ENCODE peak calls at places on chromosome 9, in four cellular contexts. One of them, this sample, is unnamed.

GRCh38 chr9:109907810-109908458 is 127.9 kb downstream of the PALM2AKAP2 start:
- DNase-seq in mammary epithelial cell: no peak
- DNase-seq in astrocyte: no peak
- DNase-seq in HCT116: no peak
- DNase-seq in this sample: no peak

GRCh38 chr9:124011460-124012301 is at the start of gene LHX2:
- DNase-seq in HCT116: peak; percentile 75
- DNase-seq in astrocyte: peak; percentile 73
- DNase-seq in mammary epithelial cell: peak; percentile 68
- DNase-seq in this sample: peak; percentile 65

GRCh38 chr9:16134351-16134750 is 581.5 kb downstream of the CCDC171 start:
- DNase-seq in astrocyte: no peak
- DNase-seq in mammary epithelial cell: no peak
- DNase-seq in HCT116: no peak
- DNase-seq in this sample: no peak

GRCh38 chr9:131839281-131840084 is 99.6 kb upstream of the RAPGEF1 start:
- DNase-seq in mammary epithelial cell: peak; percentile 79
- DNase-seq in HCT116: peak; percentile 33
- DNase-seq in astrocyte: peak; percentile 73
- DNase-seq in this sample: peak; percentile 82

GRCh38 chr9:96025995-96026572 is 150.6 kb downstream of the ERCC6L2 start:
- DNase-seq in HCT116: no peak
- DNase-seq in astrocyte: no peak
- DNase-seq in mammary epithelial cell: no peak
- DNase-seq in this sample: no peak

GRCh38 chr9:84819446-84819845 is 149.9 kb downstream of the NTRK2 start:
- DNase-seq in astrocyte: no peak
- DNase-seq in HCT116: no peak
- DNase-seq in mammary epithelial cell: no peak
- DNase-seq in this sample: no peak

GRCh38 chr9:136090768-136091581 is 4.1 kb downstream of the NACC2 start:
- DNase-seq in HCT116: no peak
- DNase-seq in astrocyte: no peak
- DNase-seq in mammary epithelial cell: no peak
- DNase-seq in this sample: peak; percentile 21

GRCh38 chr9:121857941-121858340 is 206.5 kb downstream of the DAB2IP start:
- DNase-seq in mammary epithelial cell: no peak
- DNase-seq in HCT116: no peak
- DNase-seq in astrocyte: no peak
- DNase-seq in this sample: no peak

GRCh38 chr9:134212809-134213507 is 48.6 kb upstream of the RNU6ATAC start:
- DNase-seq in mammary epithelial cell: no peak
- DNase-seq in astrocyte: no peak
- DNase-seq in HCT116: no peak
- DNase-seq in this sample: no peak

GRCh38 chr9:4519604-4520003 is 29.3 kb downstream of the SLC1A1 start:
- DNase-seq in astrocyte: no peak
- DNase-seq in mammary epithelial cell: no peak
- DNase-seq in HCT116: no peak
- DNase-seq in this sample: no peak

GRCh38 chr9:91234523-91234922 is 127.2 kb downstream of the AUH start:
- DNase-seq in HCT116: no peak
- DNase-seq in mammary epithelial cell: no peak
- DNase-seq in astrocyte: no peak
- DNase-seq in this sample: no peak

GRCh38 chr9:128554155-128554862 is 1.9 kb downstream of the SPTAN1 start:
- DNase-seq in HCT116: peak; percentile 35
- DNase-seq in astrocyte: peak; percentile 94
- DNase-seq in mammary epithelial cell: peak; percentile 78
- DNase-seq in this sample: peak; percentile 95
- H3K4me1 ChIP-seq in HCT116: peaks cover 49% of the 10 kb centered on the region
- H3K4me1 ChIP-seq in astrocyte: peaks cover 65% of the 10 kb centered on the region
- H3K4me1 ChIP-seq in mammary epithelial cell: peaks cover 67% of the 10 kb centered on the region
- H3K4me1 ChIP-seq in this sample: peaks cover 77% of the 10 kb centered on the region

GRCh38 chr9:132910376-132910775 is 31.7 kb downstream of the SPACA9 start:
- DNase-seq in mammary epithelial cell: no peak
- DNase-seq in HCT116: no peak
- DNase-seq in astrocyte: no peak
- DNase-seq in this sample: no peak
- H3K9ac ChIP-seq in mammary epithelial cell: no peak overlapping the region
- H3K9ac ChIP-seq in HCT116: no peak overlapping the region
- H3K9ac ChIP-seq in astrocyte: no peak overlapping the region
- H3K9ac ChIP-seq in this sample: no peak overlapping the region

DNA sequence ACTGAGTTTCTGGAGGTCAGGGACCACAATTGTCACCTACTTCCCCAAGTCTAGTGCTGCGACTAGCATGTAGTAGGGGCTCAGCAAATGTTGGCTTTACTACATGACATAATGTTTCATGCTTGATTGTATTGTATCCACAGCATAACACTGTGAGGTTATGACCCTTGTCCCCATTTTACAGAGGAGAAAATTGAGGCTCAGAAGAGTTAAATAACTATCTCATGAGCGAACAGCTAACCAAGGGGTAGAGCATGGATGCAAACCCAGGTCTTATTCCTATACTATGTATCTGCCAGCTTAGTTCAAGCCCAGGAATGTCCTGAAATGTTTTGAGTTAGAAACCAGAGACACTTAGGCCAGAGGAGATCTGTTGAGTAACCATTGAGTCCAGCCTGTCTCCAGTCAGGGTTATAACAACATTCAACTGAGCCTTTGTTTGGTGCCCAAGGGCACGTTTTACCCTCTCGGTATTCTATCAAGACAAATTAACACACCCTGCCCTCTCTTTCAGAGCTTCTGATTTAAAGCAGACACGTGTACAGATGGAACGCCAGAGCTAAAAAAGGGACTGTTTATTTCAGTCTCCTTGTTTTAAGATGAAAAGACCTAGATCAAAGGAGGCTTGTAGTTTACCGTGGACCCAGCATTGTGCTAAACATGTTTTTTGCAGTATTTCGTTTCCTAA is 16.5 kb downstream of the ANGPTL2 start:
- DNase-seq in HCT116: no peak
- DNase-seq in astrocyte: no peak
- DNase-seq in mammary epithelial cell: no peak
- DNase-seq in this sample: peak; percentile 68
- H3K4me1 ChIP-seq in HCT116: no peaks in the 10 kb centered on the region
- H3K4me1 ChIP-seq in astrocyte: no peaks in the 10 kb centered on the region
- H3K4me1 ChIP-seq in mammary epithelial cell: peaks cover 7% of the 10 kb centered on the region
- H3K4me1 ChIP-seq in this sample: peaks cover 56% of the 10 kb centered on the region

GRCh38 chr9:2019723-2020122 is 4.6 kb downstream of the SMARCA2 start:
- DNase-seq in mammary epithelial cell: no peak
- DNase-seq in astrocyte: no peak
- DNase-seq in HCT116: no peak
- DNase-seq in this sample: no peak

GRCh38 chr9:2018162-2018643 is 3.1 kb downstream of the SMARCA2 start:
- DNase-seq in HCT116: no peak
- DNase-seq in mammary epithelial cell: no peak
- DNase-seq in astrocyte: no peak
- DNase-seq in this sample: no peak

GRCh38 chr9:2017209-2017458 is 2.0 kb downstream of the SMARCA2 start:
- DNase-seq in HCT116: no peak
- DNase-seq in mammary epithelial cell: no peak
- DNase-seq in astrocyte: no peak
- DNase-seq in this sample: no peak

GRCh38 chr9:2017459-2018161 is 2.5 kb downstream of the SMARCA2 start:
- DNase-seq in HCT116: no peak
- DNase-seq in mammary epithelial cell: peak; percentile 58
- DNase-seq in astrocyte: peak; percentile 84
- DNase-seq in this sample: peak; percentile 92

DNA sequence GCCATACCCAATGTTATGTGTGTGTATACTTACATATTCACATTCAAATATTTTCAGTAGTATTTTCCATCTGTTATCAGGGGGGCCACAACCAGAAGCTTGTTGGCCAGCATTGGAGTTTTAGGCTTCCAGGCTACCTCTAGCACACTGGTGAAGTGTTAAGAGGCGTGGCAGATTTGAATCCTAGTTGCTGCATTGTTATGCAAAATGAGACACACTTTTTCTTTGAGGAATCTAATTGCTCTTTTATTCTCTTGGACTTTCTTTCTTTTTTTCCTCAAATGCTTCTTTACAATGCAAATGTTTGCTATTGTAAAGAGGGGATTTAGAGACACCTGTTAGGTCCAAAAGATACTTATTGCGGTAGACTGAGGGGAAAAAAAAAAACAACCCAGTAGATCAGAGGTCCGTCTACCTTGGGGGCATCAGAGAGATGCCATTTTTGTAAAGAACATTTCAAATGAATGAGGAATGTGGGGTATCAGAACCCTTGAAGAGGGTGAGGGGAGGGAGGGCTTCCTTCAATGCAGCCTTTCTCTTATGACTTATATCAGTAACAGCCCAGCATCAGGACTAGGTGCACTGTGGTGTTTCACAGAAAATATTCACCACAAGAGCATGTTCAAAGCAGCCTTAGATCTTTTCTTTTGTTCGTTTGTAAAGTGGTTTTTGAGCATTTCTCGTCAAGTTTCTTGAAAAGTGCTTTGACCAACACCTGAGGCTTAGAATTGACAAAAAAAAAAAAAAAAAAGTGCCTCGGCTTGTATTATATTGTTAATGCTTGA is 3.8 kb downstream of the SMARCA2 start:
- DNase-seq in mammary epithelial cell: peak; percentile 3
- DNase-seq in HCT116: no peak
- DNase-seq in astrocyte: no peak
- DNase-seq in this sample: no peak
- H3K9ac ChIP-seq in mammary epithelial cell: peak overlapping the region; percentile 17
- H3K9ac ChIP-seq in HCT116: no peak overlapping the region
- H3K9ac ChIP-seq in astrocyte: peak overlapping the region; percentile 91
- H3K9ac ChIP-seq in this sample: peak overlapping the region; percentile 93

DNA sequence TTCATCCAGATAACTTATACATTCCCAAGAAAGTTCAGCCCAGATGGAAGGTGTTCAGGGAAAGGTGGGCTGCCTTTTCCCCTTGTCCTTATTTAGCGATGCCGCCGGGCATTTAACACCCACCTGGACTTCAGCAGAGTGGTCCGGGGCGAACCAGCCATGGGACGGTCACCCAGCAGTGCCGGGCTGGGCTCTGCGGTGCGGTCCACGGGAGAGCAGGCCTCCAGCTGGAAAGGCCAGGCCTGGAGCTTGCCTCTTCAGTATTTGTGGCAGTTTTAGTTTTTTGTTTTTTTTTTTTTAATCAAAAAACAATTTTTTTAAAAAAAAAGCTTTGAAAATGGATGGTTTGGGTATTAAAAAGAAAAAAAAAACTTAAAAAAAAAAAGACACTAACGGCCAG is 4.0 kb upstream of the PHYHD1 start:
- DNase-seq in HCT116: no peak
- DNase-seq in mammary epithelial cell: no peak
- DNase-seq in astrocyte: no peak
- DNase-seq in this sample: no peak
- H3K4me1 ChIP-seq in HCT116: peaks cover 9% of the 10 kb centered on the region
- H3K4me1 ChIP-seq in mammary epithelial cell: peaks cover 52% of the 10 kb centered on the region
- H3K4me1 ChIP-seq in astrocyte: peaks cover 28% of the 10 kb centered on the region
- H3K4me1 ChIP-seq in this sample: peaks cover 66% of the 10 kb centered on the region

GRCh38 chr9:36584626-36585460 is 12.1 kb downstream of the MELK start:
- DNase-seq in HCT116: no peak
- DNase-seq in astrocyte: peak; percentile 90
- DNase-seq in mammary epithelial cell: peak; percentile 76
- DNase-seq in this sample: no peak
- H3K9ac ChIP-seq in HCT116: peak overlapping the region; percentile 41
- H3K9ac ChIP-seq in astrocyte: peak overlapping the region; percentile 71
- H3K9ac ChIP-seq in mammary epithelial cell: peak overlapping the region; percentile 37
- H3K9ac ChIP-seq in this sample: no peak overlapping the region

DNA sequence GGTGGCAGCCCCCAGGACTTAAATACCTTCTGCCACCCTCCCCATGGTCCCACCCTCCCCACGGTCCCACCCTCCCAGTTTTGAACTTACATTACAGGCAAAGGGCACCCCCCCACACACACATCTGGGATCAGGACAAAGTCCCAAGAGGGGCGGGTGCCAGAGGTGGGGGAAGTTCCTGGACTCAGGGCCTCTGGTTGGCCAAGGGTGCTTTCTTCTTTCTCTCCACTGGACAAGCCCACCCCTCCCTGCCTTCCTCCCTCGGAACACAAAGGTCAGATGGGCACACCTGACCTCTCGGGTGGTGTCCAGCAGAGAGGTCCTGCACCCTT is 19.1 kb upstream of the RALGDS start:
- DNase-seq in astrocyte: no peak
- DNase-seq in HCT116: no peak
- DNase-seq in mammary epithelial cell: no peak
- DNase-seq in this sample: no peak
- H3K4me1 ChIP-seq in astrocyte: peaks cover 22% of the 10 kb centered on the region
- H3K4me1 ChIP-seq in HCT116: peaks cover 25% of the 10 kb centered on the region
- H3K4me1 ChIP-seq in mammary epithelial cell: peaks cover 19% of the 10 kb centered on the region
- H3K4me1 ChIP-seq in this sample: peaks cover 20% of the 10 kb centered on the region

GRCh38 chr9:105435453-105435852 is 12.4 kb upstream of the FSD1L start:
- DNase-seq in astrocyte: no peak
- DNase-seq in HCT116: no peak
- DNase-seq in mammary epithelial cell: no peak
- DNase-seq in this sample: no peak

GRCh38 chr9:105438136-105438839 is 9.5 kb upstream of the FSD1L start:
- DNase-seq in mammary epithelial cell: no peak
- DNase-seq in HCT116: no peak
- DNase-seq in astrocyte: peak; percentile 92
- DNase-seq in this sample: peak; percentile 64

GRCh38 chr9:105439428-105439827 is 8.4 kb upstream of the FSD1L start:
- DNase-seq in astrocyte: peak; percentile 81
- DNase-seq in HCT116: no peak
- DNase-seq in mammary epithelial cell: no peak
- DNase-seq in this sample: no peak

GRCh38 chr9:105436753-105437152 is 11.1 kb upstream of the FSD1L start:
- DNase-seq in mammary epithelial cell: no peak
- DNase-seq in astrocyte: no peak
- DNase-seq in HCT116: no peak
- DNase-seq in this sample: no peak

DNA sequence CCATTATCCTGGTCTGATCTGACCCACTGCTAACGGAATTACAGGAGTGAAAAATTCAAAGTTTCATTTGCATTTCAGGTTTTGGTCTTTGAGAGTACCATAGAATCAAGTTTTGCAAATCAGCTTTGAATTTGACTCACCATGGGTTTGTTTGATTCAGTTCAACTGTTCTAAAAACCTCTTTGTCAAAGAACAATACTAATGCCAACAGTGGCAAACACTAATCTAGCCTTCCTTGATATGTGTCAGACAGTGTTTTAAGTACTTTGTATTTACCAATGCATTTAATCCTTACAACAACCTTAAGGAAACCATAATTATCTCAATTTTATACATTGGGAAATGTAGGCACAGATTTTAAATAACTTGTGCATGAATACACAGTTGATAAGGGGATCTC is 10.1 kb upstream of the FSD1L start:
- DNase-seq in HCT116: no peak
- DNase-seq in mammary epithelial cell: no peak
- DNase-seq in astrocyte: no peak
- DNase-seq in this sample: no peak
- H3K9ac ChIP-seq in HCT116: no peak overlapping the region
- H3K9ac ChIP-seq in mammary epithelial cell: no peak overlapping the region
- H3K9ac ChIP-seq in astrocyte: no peak overlapping the region
- H3K9ac ChIP-seq in this sample: no peak overlapping the region